ENCODE peak calls at places on chromosomes 6 and 20, in six cellular contexts. U is GM20000; D is cardiac fibroblast; B is CD8-positive, alpha-beta memory T cell; E is LHCN-M2; F is mucosa of descending colon. O is an unnamed sample.

GRCh38 chr6:118663993-118664985 is 12.9 kb upstream of the CEP85L start:
- DNase-seq in U (peak), F (no peak), D (no peak), B (peak), E (peak), O (no peak)

GRCh38 chr6:42112351-42112750 is 30.1 kb downstream of the C6orf132 start:
- DNase-seq in D (no peak), B (no peak), U (no peak), F (no peak), E (no peak), O (no peak)

GRCh38 chr6:111416529-111416928 is 66.5 kb downstream of the REV3L start:
- DNase-seq in E (no peak), B (no peak), D (no peak), U (no peak), F (no peak), O (no peak)

GRCh38 chr6:114523508-114523907 is 180.7 kb upstream of the HS3ST5 start:
- DNase-seq in D (no peak), B (no peak), F (no peak), E (no peak), U (no peak), O (no peak)

GRCh38 chr6:52503344-52503747 is 73.5 kb downstream of the TRAM2 start:
- DNase-seq in U (no peak), F (no peak), D (no peak), B (no peak), E (peak), O (no peak)

GRCh38 chr6:56259163-56259562 is 11.8 kb upstream of the COL21A1 start:
- DNase-seq in B (no peak), E (no peak), F (no peak), U (no peak), D (peak), O (no peak)

GRCh38 chr6:168417158-168417557 is 23.8 kb upstream of the SMOC2 start:
- DNase-seq in B (no peak), D (no peak), U (no peak), E (no peak), F (no peak), O (no peak)

GRCh38 chr20:13251556-13251955 is 30.5 kb downstream of the ISM1 start:
- DNase-seq in F (no peak), B (no peak), D (no peak), U (no peak), E (no peak), O (no peak)

GRCh38 chr6:137033828-137034227 is 10.9 kb downstream of the IL20RA start:
- DNase-seq in U (peak), F (peak), B (peak), D (no peak), E (peak), O (no peak)

GRCh38 chr6:135358251-135358821 is 139.2 kb downstream of the AHI1 start:
- DNase-seq in F (no peak), B (no peak), E (peak), U (no peak), D (peak), O (no peak)

GRCh38 chr6:155604991-155605390 is 149.4 kb upstream of the NOX3 start:
- DNase-seq in B (no peak), E (no peak), F (no peak), D (peak), U (no peak), O (no peak)

GRCh38 chr20:49353348-49353747 is 75.5 kb upstream of the ZNFX1 start:
- DNase-seq in U (no peak), E (no peak), F (no peak), B (no peak), D (no peak), O (peak)

GRCh38 chr6:148884461-148884860 is 137.6 kb downstream of the UST start:
- DNase-seq in F (no peak), B (no peak), U (peak), E (no peak), D (no peak), O (no peak)

GRCh38 chr20:36548006-36548315 is 6.6 kb downstream of the MYL9 start:
- DNase-seq in D (no peak), F (no peak), B (no peak), E (no peak), U (no peak), O (no peak)

GRCh38 chr20:10259166-10259565 is 40.5 kb downstream of the SNAP25 start:
- DNase-seq in F (no peak), B (no peak), D (no peak), U (no peak), E (no peak), O (no peak)

GRCh38 chr6:145904391-145904790 is 59.8 kb downstream of the SHPRH start:
- DNase-seq in D (no peak), E (no peak), U (peak), F (no peak), B (no peak), O (no peak)

GRCh38 chr20:54180931-54181330 is 7.1 kb upstream of the CYP24A1 start:
- DNase-seq in F (no peak), E (no peak), U (no peak), B (no peak), D (no peak), O (no peak)

GRCh38 chr6:53035549-53036213 is 29.5 kb upstream of the FBXO9 start:
- DNase-seq in F (no peak), U (no peak), D (peak), E (peak), B (no peak), O (no peak)

GRCh38 chr6:25027221-25027916 is 91.6 kb upstream of the RIPOR2 start:
- DNase-seq in U (peak), D (no peak), E (no peak), F (peak), B (peak), O (no peak)

GRCh38 chr20:59925894-59926293 is 7.5 kb downstream of the SYCP2 start:
- DNase-seq in B (no peak), E (no peak), D (no peak), U (no peak), F (no peak), O (no peak)

GRCh38 chr20:45945678-45946148 is 11.2 kb downstream of the PCIF1 start:
- DNase-seq in U (no peak), B (no peak), E (peak), D (no peak), F (no peak), O (no peak)

GRCh38 chr6:31965700-31966099 is 6.2 kb downstream of the DXO start:
- DNase-seq in B (no peak), U (no peak), D (no peak), E (no peak), F (no peak), O (peak)